ENCODE peak calls at places on chromosomes 3 and 15, in five cellular contexts. K is neuronal stem cell, U is H9, O is H1, A is trophoblast cell. R is an unnamed sample.

GRCh38 chr15:68407886-68408500 is 24.0 kb downstream of the ITGA11 start:
- DNase-seq in U (peak; percentile 27), A (no peak), O (no peak), K (no peak), R (no peak)

GRCh38 chr3:71582612-71583568 is 638 bp downstream of the FOXP1 start:
- DNase-seq in U (peak; percentile 74), O (peak; percentile 77), A (peak; percentile 92), K (peak; percentile 80), R (peak; percentile 51)

GRCh38 chr3:141056716-141057115 is 5.6 kb downstream of the SPSB4 start:
- DNase-seq in O (no peak), A (no peak), K (no peak), U (no peak), R (no peak)

GRCh38 chr15:45402955-45403892 is 24.9 kb upstream of the GATM start:
- DNase-seq in K (peak; percentile 17), A (peak; percentile 53), O (peak; percentile 56), U (no peak), R (peak; percentile 65)

GRCh38 chr3:14137004-14137403 is 12.2 kb downstream of the TMEM43 start:
- DNase-seq in K (no peak), O (no peak), U (no peak), A (no peak), R (no peak)

GRCh38 chr3:173785004-173785403 is 387.5 kb downstream of the NLGN1 start:
- DNase-seq in O (no peak), A (no peak), K (no peak), U (peak; percentile 33), R (no peak)

GRCh38 chr15:88647362-88648105 is 8.7 kb downstream of the ISG20 start:
- DNase-seq in O (peak; percentile 40), U (peak; percentile 22), K (no peak), A (no peak), R (no peak)

GRCh38 chr15:55279746-55280351 is 9.8 kb downstream of the RAB27A start:
- DNase-seq in U (no peak), K (no peak), A (peak; percentile 14), O (no peak), R (peak; percentile 95)

GRCh38 chr3:22263042-22263441 is 512.0 kb upstream of the ZNF385D start:
- DNase-seq in U (no peak), A (peak; percentile 1), K (no peak), O (no peak), R (peak; percentile 15)

DNA sequence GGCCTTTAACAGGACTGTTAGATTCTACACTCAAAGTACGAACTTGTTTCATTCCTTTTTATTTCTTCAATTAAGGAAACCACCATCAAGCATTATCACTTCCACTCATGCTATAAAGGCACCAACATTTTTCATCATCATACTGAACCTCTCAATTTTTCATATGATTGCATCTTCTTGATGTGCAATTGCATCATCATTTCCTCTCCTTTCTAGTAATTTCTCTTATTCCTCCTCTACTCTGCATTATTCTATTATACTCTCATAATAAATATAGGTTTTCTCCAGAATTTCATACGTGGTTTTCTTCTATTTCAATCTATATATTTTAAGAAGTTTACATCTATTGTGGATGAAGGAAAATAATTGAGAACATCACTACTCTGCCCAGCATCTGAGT is 506.2 kb upstream of the ZNF385D start:
- DNase-seq in K (no peak), O (no peak), U (no peak), A (no peak), R (no peak)
- H2BK12ac ChIP-seq in K (no peak overlapping the region), O (no peak overlapping the region), U (no peak overlapping the region), A (no peak overlapping the region), R (no peak overlapping the region)

GRCh38 chr3:4698125-4698821 is 205.1 kb downstream of the ITPR1 start:
- DNase-seq in K (no peak), O (no peak), A (no peak), U (no peak), R (no peak)
- H2BK12ac ChIP-seq in K (no peak overlapping the region), O (no peak overlapping the region), A (no peak overlapping the region), U (no peak overlapping the region), R (no peak overlapping the region)

GRCh38 chr3:9768376-9768775 is 1.4 kb downstream of the CAMK1 start:
- DNase-seq in U (no peak), O (no peak), A (no peak), K (no peak), R (no peak)

GRCh38 chr3:9765865-9766264 is 3.9 kb downstream of the CAMK1 start:
- DNase-seq in O (peak; percentile 49), U (peak; percentile 64), A (no peak), K (no peak), R (no peak)

GRCh38 chr3:9769426-9770275 is at the start of gene CAMK1:
- DNase-seq in A (peak; percentile 38), U (peak; percentile 78), K (peak; percentile 62), O (peak; percentile 85), R (peak; percentile 72)

GRCh38 chr3:9769012-9769411 is 735 bp downstream of the CAMK1 start:
- DNase-seq in O (no peak), K (no peak), U (no peak), A (no peak), R (no peak)

GRCh38 chr3:9767418-9767817 is 2.3 kb downstream of the CAMK1 start:
- DNase-seq in A (no peak), K (no peak), U (no peak), O (no peak), R (no peak)
- H2BK12ac ChIP-seq in A (no peak overlapping the region), K (no peak overlapping the region), U (no peak overlapping the region), O (no peak overlapping the region), R (no peak overlapping the region)

GRCh38 chr3:159265705-159266104 is 463.9 kb downstream of the MFSD1 start:
- DNase-seq in A (peak; percentile 41), K (no peak), U (no peak), O (no peak), R (no peak)
- H2BK12ac ChIP-seq in A (no peak overlapping the region), K (no peak overlapping the region), U (no peak overlapping the region), O (no peak overlapping the region), R (no peak overlapping the region)

GRCh38 chr3:181683563-181683962 is 28.2 kb upstream of the SOX2 start:
- DNase-seq in O (no peak), U (no peak), K (no peak), A (no peak), R (no peak)
- H2BK12ac ChIP-seq in O (no peak overlapping the region), U (no peak overlapping the region), K (no peak overlapping the region), A (no peak overlapping the region), R (no peak overlapping the region)

R was measured in mesenchymal stem cell.